ENCODE peak calls at places on chromosomes 16 and 17, in six cellular contexts. One of them, this sample, is unnamed.

GRCh38 chr16:54632821-54633220 is 297.8 kb upstream of the IRX5 start:
- DNase-seq in NCI-H1417: no peak
- DNase-seq in head of caudate nucleus: no peak
- DNase-seq in stomach: no peak
- DNase-seq in AG08395: no peak
- DNase-seq in transverse colon: no peak
- DNase-seq in this sample: no peak

GRCh38 chr17:7801582-7801981 is 32.4 kb upstream of the KDM6B start:
- DNase-seq in stomach: no peak
- DNase-seq in transverse colon: no peak
- DNase-seq in AG08395: no peak
- DNase-seq in head of caudate nucleus: no peak
- DNase-seq in NCI-H1417: no peak
- DNase-seq in this sample: no peak

GRCh38 chr16:17275076-17275732 is 195.6 kb downstream of the XYLT1 start:
- DNase-seq in NCI-H1417: peak; percentile 37
- DNase-seq in stomach: peak; percentile 68
- DNase-seq in AG08395: no peak
- DNase-seq in head of caudate nucleus: no peak
- DNase-seq in transverse colon: peak; percentile 90
- DNase-seq in this sample: no peak

GRCh38 chr16:55912022-55912421 is 36.8 kb upstream of the CES5A start:
- DNase-seq in AG08395: no peak
- DNase-seq in stomach: no peak
- DNase-seq in NCI-H1417: no peak
- DNase-seq in head of caudate nucleus: peak; percentile 63
- DNase-seq in transverse colon: no peak
- DNase-seq in this sample: no peak

GRCh38 chr17:21126645-21127507 is at the start of gene DHRS7B:
- DNase-seq in stomach: peak; percentile 98
- DNase-seq in transverse colon: peak; percentile 98
- DNase-seq in head of caudate nucleus: peak; percentile 98
- DNase-seq in NCI-H1417: peak; percentile 90
- DNase-seq in AG08395: peak; percentile 99
- DNase-seq in this sample: peak; percentile 98

GRCh38 chr17:17098426-17099035 is 56.3 kb downstream of the MPRIP start:
- DNase-seq in head of caudate nucleus: no peak
- DNase-seq in stomach: no peak
- DNase-seq in NCI-H1417: no peak
- DNase-seq in AG08395: no peak
- DNase-seq in transverse colon: no peak
- DNase-seq in this sample: no peak

GRCh38 chr16:24255446-24256352 is at the start of gene CACNG3:
- DNase-seq in AG08395: no peak
- DNase-seq in head of caudate nucleus: peak; percentile 61
- DNase-seq in transverse colon: peak; percentile 9
- DNase-seq in stomach: no peak
- DNase-seq in NCI-H1417: no peak
- DNase-seq in this sample: peak; percentile 46

GRCh38 chr16:82192665-82193064 is 22.6 kb upstream of the MPHOSPH6 start:
- DNase-seq in stomach: no peak
- DNase-seq in head of caudate nucleus: no peak
- DNase-seq in AG08395: peak; percentile 67
- DNase-seq in transverse colon: no peak
- DNase-seq in NCI-H1417: no peak
- DNase-seq in this sample: no peak

This sample was measured in WERI-Rb-1.